ENCODE peak calls at places on chromosomes 16 and 17, in nine cellular contexts. D is thoracic aorta, U is mucosa of descending colon, S is foreskin fibroblast, I is lower leg skin, V is fibroblast of lung, W is progenitor cell of endocrine pancreas, T is body of pancreas, Z is left ventricle myocardium inferior. Q is an unnamed sample.

GRCh38 chr17:9658593-9659211 is 13.4 kb downstream of the USP43 start:
- DNase-seq in D (no peak), U (peak), S (peak), I (no peak), V (no peak), W (no peak), T (no peak), Z (no peak), Q (no peak)

GRCh38 chr17:65191805-65192740 is 54.9 kb downstream of the RGS9 start:
- DNase-seq in D (no peak), U (no peak), S (peak), I (no peak), V (peak), W (no peak), T (no peak), Z (no peak), Q (no peak)

GRCh38 chr17:79944251-79944812 is 91.3 kb downstream of the TBC1D16 start:
- DNase-seq in D (no peak), U (no peak), S (no peak), I (no peak), V (no peak), W (no peak), T (peak), Z (peak), Q (no peak)

GRCh38 chr16:60151987-60152386 is 1417.9 kb upstream of the GOT2 start:
- DNase-seq in D (no peak), U (no peak), S (no peak), I (no peak), V (no peak), W (no peak), T (no peak), Z (no peak), Q (no peak)

GRCh38 chr16:23428351-23428750 is 24.6 kb downstream of the COG7 start:
- DNase-seq in D (no peak), U (no peak), S (no peak), I (no peak), V (no peak), W (no peak), T (no peak), Z (no peak), Q (no peak)

GRCh38 chr17:74956093-74956492 is 16.5 kb downstream of the HID1 start:
- DNase-seq in D (no peak), U (no peak), S (no peak), I (no peak), V (no peak), W (no peak), T (no peak), Z (no peak), Q (no peak)

GRCh38 chr16:68404736-68405345 is 43.5 kb downstream of the SMPD3 start:
- DNase-seq in D (no peak), U (no peak), S (no peak), I (no peak), V (no peak), W (no peak), T (no peak), Z (no peak), Q (no peak)

GRCh38 chr17:44892250-44892649 is 7.0 kb downstream of the EFTUD2 start:
- DNase-seq in D (no peak), U (no peak), S (no peak), I (no peak), V (no peak), W (no peak), T (no peak), Z (no peak), Q (no peak)

GRCh38 chr17:42329025-42329976 is 41.0 kb downstream of the STAT5A start:
- DNase-seq in D (no peak), U (peak), S (peak), I (no peak), V (peak), W (no peak), T (no peak), Z (no peak), Q (no peak)

GRCh38 chr17:55168970-55169687 is 95.6 kb upstream of the HLF start:
- DNase-seq in D (no peak), U (no peak), S (no peak), I (no peak), V (no peak), W (no peak), T (no peak), Z (no peak), Q (no peak)

GRCh38 chr16:27040671-27041070 is 26.1 kb upstream of the C16orf82 start:
- DNase-seq in D (no peak), U (no peak), S (no peak), I (no peak), V (no peak), W (no peak), T (no peak), Z (no peak), Q (no peak)

GRCh38 chr16:70594569-70594968 is 51.8 kb upstream of the IL34 start:
- DNase-seq in D (no peak), U (no peak), S (no peak), I (peak), V (no peak), W (no peak), T (peak), Z (peak), Q (no peak)

GRCh38 chr16:87853411-87854052 is 15.8 kb downstream of the SLC7A5 start:
- DNase-seq in D (peak), U (peak), S (peak), I (peak), V (peak), W (peak), T (peak), Z (peak), Q (peak)

GRCh38 chr17:4433515-4434031 is at the start of gene SPNS3:
- DNase-seq in D (no peak), U (no peak), S (no peak), I (no peak), V (no peak), W (no peak), T (no peak), Z (no peak), Q (no peak)

GRCh38 chr17:15498107-15498506 is 30.7 kb upstream of the CDRT4 start:
- DNase-seq in D (no peak), U (no peak), S (peak), I (no peak), V (no peak), W (no peak), T (no peak), Z (no peak), Q (no peak)

GRCh38 chr17:4465786-4466185 is 32.0 kb downstream of the SPNS3 start:
- DNase-seq in D (no peak), U (no peak), S (no peak), I (no peak), V (no peak), W (no peak), T (no peak), Z (no peak), Q (no peak)

GRCh38 chr17:3944485-3945388 is 19.5 kb downstream of the ATP2A3 start:
- DNase-seq in D (no peak), U (no peak), S (peak), I (no peak), V (peak), W (peak), T (peak), Z (peak), Q (no peak)

GRCh38 chr17:81040791-81041337 is 5.9 kb downstream of the BAIAP2 start:
- DNase-seq in D (no peak), U (no peak), S (no peak), I (no peak), V (no peak), W (no peak), T (no peak), Z (no peak), Q (no peak)

GRCh38 chr17:75594499-75595283 is 7.1 kb downstream of the MYO15B start:
- DNase-seq in D (no peak), U (no peak), S (no peak), I (no peak), V (no peak), W (no peak), T (no peak), Z (no peak), Q (peak)

GRCh38 chr17:3961564-3962047 is 2.6 kb downstream of the ATP2A3 start:
- DNase-seq in D (no peak), U (peak), S (no peak), I (no peak), V (no peak), W (no peak), T (no peak), Z (no peak), Q (no peak)

GRCh38 chr16:17830651-17831050 is 359.9 kb upstream of the XYLT1 start:
- DNase-seq in D (no peak), U (no peak), S (peak), I (no peak), V (no peak), W (no peak), T (no peak), Z (no peak), Q (no peak)

GRCh38 chr17:28910534-28910933 is 7.7 kb upstream of the DHRS13 start:
- DNase-seq in D (no peak), U (no peak), S (no peak), I (no peak), V (no peak), W (no peak), T (no peak), Z (no peak), Q (no peak)

GRCh38 chr16:57570301-57571070 is 28.0 kb downstream of the ADGRG5 start:
- DNase-seq in D (no peak), U (no peak), S (no peak), I (no peak), V (no peak), W (no peak), T (no peak), Z (no peak), Q (peak)

GRCh38 chr16:84308120-84308519 is 13.4 kb downstream of the WFDC1 start:
- DNase-seq in D (no peak), U (peak), S (peak), I (no peak), V (peak), W (peak), T (peak), Z (peak), Q (no peak)

GRCh38 chr17:44557653-44558285 is 485 bp downstream of the FZD2 start:
- DNase-seq in D (no peak), U (peak), S (peak), I (no peak), V (peak), W (no peak), T (peak), Z (peak), Q (no peak)

GRCh38 chr17:13036776-13037175 is 18.9 kb upstream of the ELAC2 start:
- DNase-seq in D (no peak), U (no peak), S (peak), I (no peak), V (no peak), W (no peak), T (no peak), Z (no peak), Q (no peak)

GRCh38 chr17:13311301-13311700 is 290.4 kb downstream of the HS3ST3A1 start:
- DNase-seq in D (no peak), U (no peak), S (peak), I (no peak), V (peak), W (no peak), T (no peak), Z (no peak), Q (no peak)

GRCh38 chr17:78284146-78284545 is 52.7 kb downstream of the TMEM235 start:
- DNase-seq in D (no peak), U (no peak), S (peak), I (no peak), V (peak), W (no peak), T (no peak), Z (no peak), Q (no peak)

GRCh38 chr17:56648341-56648740 is 54.8 kb downstream of the NOG start:
- DNase-seq in D (no peak), U (no peak), S (no peak), I (no peak), V (no peak), W (no peak), T (no peak), Z (no peak), Q (no peak)

GRCh38 chr17:47978324-47978723 is 7.4 kb downstream of the CDK5RAP3 start:
- DNase-seq in D (no peak), U (peak), S (peak), I (no peak), V (peak), W (peak), T (peak), Z (peak), Q (no peak)

GRCh38 chr16:21161211-21161610 is 2.7 kb downstream of the LDAF1 start:
- DNase-seq in D (no peak), U (no peak), S (no peak), I (no peak), V (no peak), W (no peak), T (no peak), Z (no peak), Q (no peak)
- TF ChIP-seq CTCF in D (no peak), U (no peak), S (no peak), I (no peak), V (no peak), W (no peak), T (no peak), Z (no peak), Q (no peak)

GRCh38 chr16:90019543-90020259 is 445 bp upstream of the DBNDD1 start:
- DNase-seq in D (no peak), U (peak), S (peak), I (no peak), V (peak), W (peak), T (peak), Z (no peak), Q (no peak)
- TF ChIP-seq CTCF in D (no peak), U (no peak), S (no peak), I (no peak), V (peak), W (peak), T (peak), Z (peak), Q (peak)

GRCh38 chr16:16099320-16099719 is 124.0 kb downstream of the ABCC6 start:
- DNase-seq in D (no peak), U (no peak), S (no peak), I (no peak), V (no peak), W (no peak), T (no peak), Z (no peak), Q (no peak)

GRCh38 chr16:16096858-16097213 is 126.5 kb downstream of the ABCC6 start:
- DNase-seq in D (no peak), U (no peak), S (no peak), I (no peak), V (no peak), W (no peak), T (no peak), Z (no peak), Q (no peak)

GRCh38 chr16:16093625-16094332 is 129.5 kb downstream of the ABCC6 start:
- DNase-seq in D (no peak), U (no peak), S (no peak), I (no peak), V (no peak), W (no peak), T (peak), Z (no peak), Q (no peak)

GRCh38 chr16:16095646-16096045 is 127.6 kb downstream of the ABCC6 start:
- DNase-seq in D (no peak), U (no peak), S (peak), I (no peak), V (no peak), W (no peak), T (no peak), Z (no peak), Q (no peak)

DNA sequence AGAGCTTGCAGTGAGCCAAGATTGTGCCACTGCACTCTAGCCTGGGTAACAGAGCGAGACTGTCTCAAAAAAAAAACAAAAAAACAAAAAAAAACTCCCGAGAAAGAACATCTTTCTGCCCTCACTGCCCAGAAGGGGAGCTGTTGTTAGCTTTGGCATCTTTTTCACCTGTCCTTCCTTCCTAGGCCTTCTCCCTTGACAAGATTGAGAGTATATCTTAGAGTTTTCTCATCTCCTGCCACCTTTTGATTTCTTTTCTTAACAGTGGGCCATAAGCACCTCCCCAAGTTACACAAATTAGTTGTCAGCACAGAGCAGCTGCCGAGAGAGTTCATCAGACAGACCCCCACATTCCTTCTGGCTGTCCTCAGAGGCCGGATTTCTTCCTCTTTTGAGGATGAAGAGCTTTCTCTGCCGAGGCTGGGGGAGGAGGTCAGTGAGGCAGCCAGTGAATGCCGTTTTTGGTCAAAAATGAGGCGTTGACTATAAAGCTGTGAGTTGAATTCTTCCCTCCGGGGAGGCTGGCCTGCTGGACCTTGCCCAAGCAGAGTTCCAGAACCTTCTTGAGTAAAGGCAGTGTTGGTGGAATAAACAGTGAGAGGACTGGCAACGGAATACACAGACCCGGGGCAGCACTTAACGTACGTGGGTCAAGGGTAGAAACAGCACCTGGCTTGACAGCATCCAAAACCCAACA is 127.0 kb downstream of the ABCC6 start:
- DNase-seq in D (peak), U (peak), S (peak), I (no peak), V (peak), W (no peak), T (peak), Z (peak), Q (no peak)
- TF ChIP-seq CTCF in D (peak), U (no peak), S (peak), I (no peak), V (peak), W (peak), T (peak), Z (no peak), Q (peak)

GRCh38 chr17:61635913-61636432 is 45.0 kb upstream of the NACA2 start:
- DNase-seq in D (no peak), U (peak), S (peak), I (no peak), V (peak), W (peak), T (peak), Z (no peak), Q (no peak)
- TF ChIP-seq CTCF in D (no peak), U (no peak), S (peak), I (no peak), V (peak), W (peak), T (peak), Z (peak), Q (peak)

DNA sequence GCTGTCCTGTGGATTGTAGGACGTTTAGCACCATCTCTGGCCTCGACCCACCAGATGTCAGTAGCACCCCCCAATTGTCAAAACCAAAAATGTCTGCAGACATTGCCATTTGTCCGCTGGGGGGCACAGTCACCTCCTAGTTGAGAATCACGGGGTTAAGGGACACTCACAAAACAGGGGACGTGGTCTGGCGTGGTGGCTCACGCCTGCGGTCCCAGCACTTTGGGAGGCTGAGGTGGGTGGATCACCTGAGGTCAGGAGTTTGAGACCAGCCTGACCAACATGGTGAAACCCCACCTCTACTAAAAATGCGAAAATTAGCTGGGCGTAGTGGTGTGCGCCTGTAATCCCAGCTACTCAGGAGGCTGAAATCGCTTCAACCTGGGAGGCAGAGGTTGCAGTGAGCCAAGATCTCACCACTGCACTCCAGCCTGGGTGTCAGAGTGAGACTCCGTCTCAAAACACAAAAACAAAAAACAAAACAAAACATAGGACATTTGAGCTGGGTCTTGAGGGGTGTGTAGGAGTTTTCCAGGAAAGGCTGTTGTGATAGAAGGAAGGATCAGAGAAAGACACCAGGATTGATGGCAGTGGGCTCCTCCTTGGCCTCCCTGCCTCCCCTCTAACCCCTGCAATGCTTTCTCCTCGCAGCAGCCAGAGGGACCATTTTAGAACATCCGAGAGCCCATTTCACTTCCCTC is 171.8 kb upstream of the GSE1 start:
- DNase-seq in D (no peak), U (no peak), S (no peak), I (no peak), V (no peak), W (no peak), T (no peak), Z (no peak), Q (no peak)
- TF ChIP-seq CTCF in D (no peak), U (no peak), S (no peak), I (no peak), V (no peak), W (no peak), T (no peak), Z (no peak), Q (no peak)

Q was measured in osteocyte.